ENCODE peak calls at places on chromosomes 7 and 10, in six cellular contexts. W is GM23248, Y is astrocyte, J is esophagus squamous epithelium, Z is SJSA1, E is Panc1. L is an unnamed sample. For H3K36me3 and H3K9me3, the result is how much of the 10 kb centered on the place peaks cover.

GRCh38 chr10:125333209-125333591 is 172.8 kb upstream of the CTBP2 start:
- DNase-seq in W (peak), Y (no peak), J (no peak), Z (no peak), E (no peak), L (no peak)

GRCh38 chr7:24075426-24075810 is 208.6 kb upstream of the NPY start:
- DNase-seq in W (no peak), Y (no peak), J (no peak), Z (no peak), E (no peak), L (no peak)

GRCh38 chr10:72567421-72567820 is 58.5 kb downstream of the MICU1 start:
- DNase-seq in W (peak), Y (peak), J (no peak), Z (peak), E (peak), L (no peak)

GRCh38 chr10:18439601-18440000 is 211.8 kb downstream of the NSUN6 start:
- DNase-seq in W (no peak), Y (no peak), J (no peak), Z (no peak), E (no peak), L (no peak)

GRCh38 chr10:34813626-34814227 is 1.4 kb downstream of the PARD3 start:
- DNase-seq in W (peak), Y (peak), J (no peak), Z (peak), E (no peak), L (no peak)

GRCh38 chr7:47293884-47294568 is 287.9 kb downstream of the TNS3 start:
- DNase-seq in W (peak), Y (no peak), J (no peak), Z (no peak), E (no peak), L (no peak)

GRCh38 chr7:22420973-22421635 is 64.2 kb upstream of the RAPGEF5 start:
- DNase-seq in W (no peak), Y (no peak), J (no peak), Z (no peak), E (no peak), L (no peak)

GRCh38 chr10:24463683-24464426 is 254.9 kb downstream of the KIAA1217 start:
- DNase-seq in W (peak), Y (peak), J (no peak), Z (peak), E (peak), L (no peak)

GRCh38 chr7:115338016-115338415 is 416.1 kb downstream of the MDFIC start:
- DNase-seq in W (no peak), Y (no peak), J (no peak), Z (peak), E (no peak), L (no peak)

GRCh38 chr10:6833458-6834011 is 253.5 kb upstream of the PRKCQ start:
- DNase-seq in W (no peak), Y (no peak), J (no peak), Z (no peak), E (no peak), L (no peak)

GRCh38 chr10:43843331-43844101 is 194.8 kb upstream of the ZNF32 start:
- DNase-seq in W (peak), Y (peak), J (no peak), Z (peak), E (no peak), L (no peak)

GRCh38 chr10:34933676-34934075 is 118.6 kb upstream of the PARD3 start:
- DNase-seq in W (no peak), Y (no peak), J (no peak), Z (no peak), E (no peak), L (no peak)

GRCh38 chr7:42181566-42181965 is 55.4 kb downstream of the GLI3 start:
- DNase-seq in W (no peak), Y (peak), J (no peak), Z (peak), E (no peak), L (no peak)

GRCh38 chr7:42174391-42174848 is 62.6 kb downstream of the GLI3 start:
- DNase-seq in W (peak), Y (no peak), J (no peak), Z (no peak), E (no peak), L (no peak)

GRCh38 chr7:42180806-42181205 is 56.2 kb downstream of the GLI3 start:
- DNase-seq in W (no peak), Y (no peak), J (no peak), Z (no peak), E (no peak), L (no peak)

GRCh38 chr7:42170724-42171123 is 66.3 kb downstream of the GLI3 start:
- DNase-seq in W (peak), Y (peak), J (no peak), Z (no peak), E (no peak), L (no peak)

GRCh38 chr7:42175834-42176745 is 60.9 kb downstream of the GLI3 start:
- DNase-seq in W (peak), Y (no peak), J (no peak), Z (no peak), E (no peak), L (no peak)
- H3K27ac ChIP-seq in W (no peak), Y (no peak), J (peak), Z (no peak), E (no peak), L (no peak)

DNA sequence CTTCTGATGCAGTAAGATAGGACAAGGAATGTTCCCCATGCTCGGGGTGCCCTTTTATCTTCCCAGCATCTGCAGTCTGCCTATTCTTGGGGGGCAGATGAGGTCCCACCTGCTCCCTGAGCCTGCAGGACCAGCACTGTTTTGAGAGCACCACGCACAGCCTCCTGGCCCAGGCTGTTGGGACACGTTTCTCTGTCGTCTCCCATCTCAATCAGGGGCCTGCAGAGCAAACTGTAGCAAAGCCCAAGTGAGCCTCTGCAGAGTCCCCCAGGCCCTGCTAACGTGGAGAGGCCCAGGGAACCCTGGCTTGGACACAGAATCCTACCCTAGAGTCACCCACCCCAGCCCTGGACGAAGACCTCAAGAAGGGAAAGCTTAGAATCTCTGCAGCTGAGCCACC is 15.7 kb downstream of the ASB13 start:
- DNase-seq in W (no peak), Y (no peak), J (no peak), Z (no peak), E (no peak), L (no peak)
- H3K36me3 ChIP-seq in W (under half), Y (under half), J (under half), Z (under half), E (under half), L (under half)

DNA sequence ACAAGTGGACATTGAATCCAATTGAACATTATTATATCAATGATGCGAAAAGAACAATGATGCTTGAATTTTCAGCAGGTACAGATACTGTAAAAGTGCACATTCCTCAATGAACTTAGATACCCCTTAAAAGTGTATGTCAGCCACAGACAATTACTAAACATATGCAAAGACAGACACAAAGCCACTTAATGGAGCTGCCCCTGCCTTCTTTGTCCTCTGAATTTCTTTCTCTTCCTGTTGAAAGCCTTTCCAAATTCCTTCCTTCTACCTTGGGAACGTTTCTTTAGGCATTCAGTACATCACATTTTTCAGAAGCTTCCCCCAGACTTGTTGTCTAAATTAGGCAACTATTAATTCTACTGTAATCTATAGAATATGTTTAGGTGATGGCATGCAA is 706.8 kb upstream of the MBL2 start:
- DNase-seq in W (no peak), Y (no peak), J (no peak), Z (no peak), E (no peak), L (no peak)
- H3K9me3 ChIP-seq in W (under half), Y (under half), J (under half), Z (under half), E (under half), L (under half)

GRCh38 chr10:44993922-44994751 is 6.6 kb upstream of the ZNF22 start:
- DNase-seq in W (peak), Y (peak), J (no peak), Z (peak), E (no peak), L (no peak)
- H3K27ac ChIP-seq in W (peak), Y (no peak), J (peak), Z (peak), E (no peak), L (peak)